ENCODE peak calls at places on chromosomes 7 and 10, in nine cellular contexts. K is GM12878, E is SK-N-SH, J is hepatocyte, F is IMR-90, G is GM23338, Q is A549, M is MM.1S, H is OCI-LY7. R is an unnamed sample.

GRCh38 chr10:99395750-99396445 is 34.5 kb downstream of the GOT1 start:
- DNase-seq in K (no peak), E (no peak), J (peak; percentile 17), F (peak; percentile 83), G (no peak), Q (no peak), M (no peak), H (no peak), R (peak; percentile 87)

GRCh38 chr10:26556756-26557640 is 118.9 kb downstream of the APBB1IP start:
- DNase-seq in K (no peak), E (peak; percentile 61), J (peak; percentile 66), F (peak; percentile 11), G (peak; percentile 80), Q (peak; percentile 75), M (peak; percentile 47), H (peak; percentile 67), R (peak; percentile 88)

GRCh38 chr7:29854257-29854938 is 48.1 kb downstream of the WIPF3 start:
- DNase-seq in K (no peak), E (no peak), J (peak; percentile 71), F (no peak), G (peak; percentile 73), Q (no peak), M (no peak), H (no peak), R (no peak)

GRCh38 chr7:157271991-157272324 is 64.8 kb upstream of the DNAJB6 start:
- DNase-seq in K (no peak), E (no peak), J (peak; percentile 82), F (peak; percentile 99), G (no peak), Q (peak; percentile 64), M (no peak), H (no peak), R (peak; percentile 97)

GRCh38 chr7:8105449-8106095 is 137.0 kb downstream of the GLCCI1 start:
- DNase-seq in K (no peak), E (no peak), J (no peak), F (no peak), G (no peak), Q (no peak), M (no peak), H (no peak), R (no peak)

GRCh38 chr7:43292384-43292783 is 179.9 kb downstream of the HECW1 start:
- DNase-seq in K (no peak), E (no peak), J (no peak), F (no peak), G (no peak), Q (no peak), M (no peak), H (no peak), R (no peak)

GRCh38 chr10:28036587-28036986 is 37.7 kb upstream of the ODAD2 start:
- DNase-seq in K (no peak), E (no peak), J (no peak), F (peak; percentile 80), G (no peak), Q (no peak), M (no peak), H (no peak), R (no peak)

GRCh38 chr7:86911703-86912102 is 147.8 kb downstream of the ELAPOR2 start:
- DNase-seq in K (no peak), E (no peak), J (no peak), F (no peak), G (peak; percentile 45), Q (no peak), M (no peak), H (peak; percentile 10), R (no peak)

GRCh38 chr10:4656576-4657194 is 169.3 kb upstream of the AKR1E2 start:
- DNase-seq in K (no peak), E (peak; percentile 49), J (peak; percentile 83), F (peak; percentile 67), G (peak; percentile 84), Q (peak; percentile 72), M (peak; percentile 44), H (peak; percentile 50), R (no peak)

GRCh38 chr7:1569016-1569415 is 816 bp downstream of the PSMG3 start:
- DNase-seq in K (no peak), E (peak; percentile 48), J (no peak), F (peak; percentile 41), G (no peak), Q (peak; percentile 74), M (no peak), H (no peak), R (peak; percentile 78)

GRCh38 chr7:1564603-1565022 is 5.2 kb downstream of the PSMG3 start:
- DNase-seq in K (no peak), E (no peak), J (no peak), F (no peak), G (no peak), Q (peak; percentile 65), M (no peak), H (no peak), R (peak; percentile 88)

GRCh38 chr7:1567082-1567771 is 2.6 kb downstream of the PSMG3 start:
- DNase-seq in K (no peak), E (no peak), J (no peak), F (peak; percentile 79), G (no peak), Q (peak; percentile 66), M (no peak), H (no peak), R (peak; percentile 98)

GRCh38 chr7:1567893-1568292 is 1.9 kb downstream of the PSMG3 start:
- DNase-seq in K (no peak), E (peak; percentile 47), J (peak; percentile 65), F (peak; percentile 95), G (no peak), Q (no peak), M (no peak), H (no peak), R (peak; percentile 94)

DNA sequence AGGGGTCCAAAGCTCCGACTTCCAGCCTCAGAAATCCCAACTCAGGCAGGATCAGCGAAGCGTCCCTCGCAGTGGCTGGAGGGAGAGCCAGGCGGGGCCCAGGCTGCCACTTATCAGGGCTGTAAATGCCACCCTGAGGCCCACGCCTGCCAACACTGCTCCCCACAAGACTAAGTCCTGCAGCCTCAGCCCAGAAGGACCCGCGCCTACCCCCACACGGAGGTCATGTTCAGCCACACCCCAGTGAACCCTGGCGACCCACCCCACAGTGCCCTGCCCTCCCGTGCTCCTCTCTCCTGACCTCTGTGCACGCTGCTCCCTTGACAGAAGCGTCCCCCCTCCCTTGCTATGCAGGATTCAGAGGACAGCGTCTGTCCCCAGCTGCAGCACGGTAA is 3.1 kb downstream of the PSMG3 start:
- DNase-seq in K (no peak), E (no peak), J (peak; percentile 10), F (no peak), G (no peak), Q (no peak), M (no peak), H (no peak), R (peak; percentile 55)
- H3K4me2 ChIP-seq in K (no peak overlapping the region), E (no peak overlapping the region), J (peak overlapping the region; percentile 84), F (no peak overlapping the region), G (no peak overlapping the region), Q (peak overlapping the region; percentile 100), M (no peak overlapping the region), H (no peak overlapping the region), R (no peak overlapping the region)

GRCh38 chr7:45863715-45864114 is 9.2 kb downstream of the CCDC201 start:
- DNase-seq in K (no peak), E (no peak), J (no peak), F (no peak), G (peak; percentile 68), Q (no peak), M (no peak), H (no peak), R (no peak)
- TF ChIP-seq CTCF in K (no peak), E (peak; percentile 44), J (peak; percentile 6), F (peak; percentile 34), G (peak; percentile 78), Q (no peak), M (peak; percentile 24), H (no peak), R (peak; percentile 62)

DNA sequence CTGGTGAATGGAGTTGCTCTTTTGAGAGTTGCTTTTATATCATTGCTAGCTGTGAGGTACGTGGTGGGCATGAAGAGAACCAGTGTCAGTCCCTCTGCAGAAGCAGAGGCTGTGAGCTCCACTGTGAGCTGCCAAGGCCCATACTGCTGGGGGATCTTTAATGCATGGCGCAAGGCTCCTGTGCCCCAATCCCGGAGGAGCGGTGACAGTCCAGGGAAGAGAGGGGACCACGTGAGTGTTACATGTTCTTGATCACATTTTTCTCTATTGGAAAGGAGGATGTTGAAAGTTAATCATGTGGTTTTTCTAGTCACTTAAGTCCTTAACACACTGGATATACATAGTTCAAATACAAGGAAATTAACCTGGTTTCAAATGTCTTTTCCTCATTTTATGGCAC is 393.5 kb upstream of the GALNT17 start:
- DNase-seq in K (no peak), E (no peak), J (no peak), F (no peak), G (no peak), Q (no peak), M (no peak), H (no peak), R (no peak)
- H3K4me2 ChIP-seq in K (no peak overlapping the region), E (no peak overlapping the region), J (no peak overlapping the region), F (no peak overlapping the region), G (no peak overlapping the region), Q (no peak overlapping the region), M (no peak overlapping the region), H (no peak overlapping the region), R (no peak overlapping the region)

GRCh38 chr7:52747817-52748216 is 287.6 kb upstream of the POM121L12 start:
- DNase-seq in K (no peak), E (no peak), J (no peak), F (no peak), G (no peak), Q (no peak), M (no peak), H (no peak), R (no peak)

GRCh38 chr7:52753855-52754254 is 281.6 kb upstream of the POM121L12 start:
- DNase-seq in K (no peak), E (no peak), J (no peak), F (no peak), G (no peak), Q (no peak), M (no peak), H (no peak), R (no peak)

GRCh38 chr7:52749880-52750279 is 285.6 kb upstream of the POM121L12 start:
- DNase-seq in K (no peak), E (no peak), J (no peak), F (no peak), G (peak; percentile 77), Q (no peak), M (no peak), H (peak; percentile 9), R (no peak)
- TF ChIP-seq CTCF in K (no peak), E (no peak), J (no peak), F (no peak), G (peak; percentile 81), Q (no peak), M (no peak), H (peak; percentile 52), R (no peak)

GRCh38 chr10:116849271-116850057 is at the start of gene ENO4:
- DNase-seq in K (peak; percentile 39), E (peak; percentile 93), J (peak; percentile 92), F (peak; percentile 73), G (peak; percentile 96), Q (peak; percentile 89), M (peak; percentile 80), H (no peak), R (peak; percentile 94)
- H3K4me2 ChIP-seq in K (peak within 1 kb of the TSS; percentile 86), E (peak within 1 kb of the TSS; percentile 87), J (peak within 1 kb of the TSS; percentile 90), F (peak within 1 kb of the TSS; percentile 91), G (peak within 1 kb of the TSS; percentile 92), Q (peak within 1 kb of the TSS; percentile 88), M (peak within 1 kb of the TSS; percentile 90), H (peak within 1 kb of the TSS; percentile 54), R (peak within 1 kb of the TSS; percentile 93)

R was measured in osteoblast.